ENCODE peak calls at places on chromosomes 4 and X, in seven cellular contexts. R, V, O, A, W, C and J are unnamed samples.

GRCh38 chr4:61445374-61446063 is 245.4 kb downstream of the ADGRL3 start:
- DNase-seq in R (no peak), V (no peak), O (no peak), A (no peak), W (no peak), C (no peak), J (no peak)

GRCh38 chrX:103157511-103158316 is 57.2 kb upstream of the BEX4 start:
- DNase-seq in R (no peak), V (peak), O (no peak), A (no peak), W (peak), C (no peak), J (no peak)

GRCh38 chrX:8183281-8183680 is 12.2 kb upstream of the VCX2 start:
- DNase-seq in R (no peak), V (no peak), O (no peak), A (no peak), W (no peak), C (no peak), J (no peak)

GRCh38 chr4:48047896-48048295 is 31.3 kb downstream of the NIPAL1 start:
- DNase-seq in R (no peak), V (no peak), O (no peak), A (no peak), W (no peak), C (no peak), J (no peak)

GRCh38 chrX:45006002-45006800 is 133.2 kb downstream of the KDM6A start:
- DNase-seq in R (no peak), V (peak), O (no peak), A (no peak), W (no peak), C (no peak), J (no peak)

GRCh38 chrX:63656871-63657580 is 128.0 kb downstream of the ARHGEF9 start:
- DNase-seq in R (no peak), V (peak), O (no peak), A (no peak), W (no peak), C (no peak), J (no peak)

GRCh38 chrX:41265615-41266014 is 68.3 kb upstream of the DDX3X start:
- DNase-seq in R (peak), V (no peak), O (no peak), A (no peak), W (no peak), C (no peak), J (peak)

GRCh38 chrX:121987163-121987562 is 939.8 kb downstream of the GLUD2 start:
- DNase-seq in R (no peak), V (peak), O (no peak), A (no peak), W (no peak), C (no peak), J (no peak)

GRCh38 chrX:132491191-132491590 is 2.4 kb upstream of the MBNL3 start:
- DNase-seq in R (peak), V (peak), O (no peak), A (no peak), W (no peak), C (no peak), J (no peak)

GRCh38 chr4:68368566-68369473 is 18.9 kb upstream of the YTHDC1 start:
- DNase-seq in R (no peak), V (peak), O (no peak), A (no peak), W (no peak), C (no peak), J (no peak)

GRCh38 chr4:87545052-87545451 is 15.9 kb upstream of the SPARCL1 start:
- DNase-seq in R (no peak), V (no peak), O (no peak), A (no peak), W (no peak), C (no peak), J (no peak)

GRCh38 chrX:117327306-117327705 is 789.3 kb downstream of the KLHL13 start:
- DNase-seq in R (no peak), V (no peak), O (no peak), A (no peak), W (no peak), C (no peak), J (no peak)

GRCh38 chr4:176549161-176549865 is 229.5 kb downstream of the SPCS3 start:
- DNase-seq in R (no peak), V (peak), O (no peak), A (no peak), W (no peak), C (no peak), J (no peak)